ENCODE peak calls at places on chromosome 5, in eight cellular contexts. One of them, this sample, is unnamed.

GRCh38 chr5:118095100-118095499 is 893.2 kb downstream of the DTWD2 start:
- DNase-seq in IMR-90: no peak
- DNase-seq in astrocyte: peak; percentile 2
- DNase-seq in GM23248: no peak
- DNase-seq in H1: no peak
- DNase-seq in mammary epithelial cell: no peak
- DNase-seq in SK-N-SH: no peak
- DNase-seq in PC-3: no peak
- DNase-seq in this sample: no peak

GRCh38 chr5:10202089-10202753 is 47.5 kb downstream of the ATPSCKMT start:
- DNase-seq in PC-3: no peak
- DNase-seq in astrocyte: no peak
- DNase-seq in GM23248: no peak
- DNase-seq in SK-N-SH: no peak
- DNase-seq in mammary epithelial cell: no peak
- DNase-seq in IMR-90: no peak
- DNase-seq in H1: no peak
- DNase-seq in this sample: no peak

GRCh38 chr5:5179597-5179996 is 39.5 kb downstream of the ADAMTS16 start:
- DNase-seq in SK-N-SH: no peak
- DNase-seq in astrocyte: no peak
- DNase-seq in GM23248: no peak
- DNase-seq in IMR-90: no peak
- DNase-seq in mammary epithelial cell: no peak
- DNase-seq in H1: peak; percentile 86
- DNase-seq in PC-3: no peak
- DNase-seq in this sample: no peak

GRCh38 chr5:145752947-145753346 is 82.2 kb downstream of the PRELID2 start:
- DNase-seq in PC-3: no peak
- DNase-seq in H1: no peak
- DNase-seq in SK-N-SH: no peak
- DNase-seq in astrocyte: peak; percentile 55
- DNase-seq in GM23248: peak; percentile 60
- DNase-seq in IMR-90: peak; percentile 42
- DNase-seq in mammary epithelial cell: no peak
- DNase-seq in this sample: no peak

GRCh38 chr5:156147251-156147947 is 179.6 kb upstream of the SGCD start:
- DNase-seq in mammary epithelial cell: no peak
- DNase-seq in PC-3: no peak
- DNase-seq in SK-N-SH: no peak
- DNase-seq in H1: no peak
- DNase-seq in GM23248: peak; percentile 71
- DNase-seq in IMR-90: peak; percentile 87
- DNase-seq in astrocyte: peak; percentile 75
- DNase-seq in this sample: no peak

GRCh38 chr5:68962632-68963484 is 131.0 kb upstream of the SLC30A5 start:
- DNase-seq in H1: peak; percentile 29
- DNase-seq in GM23248: peak; percentile 79
- DNase-seq in PC-3: peak; percentile 77
- DNase-seq in SK-N-SH: peak; percentile 74
- DNase-seq in astrocyte: peak; percentile 21
- DNase-seq in mammary epithelial cell: peak; percentile 48
- DNase-seq in IMR-90: peak; percentile 52
- DNase-seq in this sample: no peak

GRCh38 chr5:57825026-57825683 is 342.5 kb upstream of the ACTBL2 start:
- DNase-seq in H1: no peak
- DNase-seq in mammary epithelial cell: peak; percentile 89
- DNase-seq in IMR-90: peak; percentile 88
- DNase-seq in GM23248: peak; percentile 77
- DNase-seq in astrocyte: peak; percentile 99
- DNase-seq in SK-N-SH: no peak
- DNase-seq in PC-3: peak; percentile 93
- DNase-seq in this sample: no peak

GRCh38 chr5:72151169-72151568 is 43.9 kb downstream of the MAP1B start:
- DNase-seq in astrocyte: no peak
- DNase-seq in H1: no peak
- DNase-seq in mammary epithelial cell: peak; percentile 19
- DNase-seq in GM23248: no peak
- DNase-seq in IMR-90: no peak
- DNase-seq in PC-3: no peak
- DNase-seq in SK-N-SH: no peak
- DNase-seq in this sample: no peak

GRCh38 chr5:72855821-72856220 is 39.4 kb downstream of the TNPO1 start:
- DNase-seq in H1: no peak
- DNase-seq in astrocyte: no peak
- DNase-seq in IMR-90: no peak
- DNase-seq in PC-3: no peak
- DNase-seq in GM23248: peak; percentile 39
- DNase-seq in mammary epithelial cell: no peak
- DNase-seq in SK-N-SH: no peak
- DNase-seq in this sample: no peak

GRCh38 chr5:83473344-83474169 is 2.0 kb downstream of the VCAN start:
- DNase-seq in PC-3: peak; percentile 91
- DNase-seq in mammary epithelial cell: peak; percentile 97
- DNase-seq in IMR-90: peak; percentile 98
- DNase-seq in SK-N-SH: peak; percentile 85
- DNase-seq in astrocyte: peak; percentile 97
- DNase-seq in GM23248: peak; percentile 97
- DNase-seq in H1: peak; percentile 100
- DNase-seq in this sample: peak; percentile 74

GRCh38 chr5:151155149-151155776 is 2.3 kb downstream of the ANXA6 start:
- DNase-seq in mammary epithelial cell: no peak
- DNase-seq in SK-N-SH: no peak
- DNase-seq in H1: no peak
- DNase-seq in PC-3: no peak
- DNase-seq in IMR-90: peak; percentile 27
- DNase-seq in GM23248: peak; percentile 43
- DNase-seq in astrocyte: no peak
- DNase-seq in this sample: no peak

GRCh38 chr5:109253262-109253661 is 156.5 kb downstream of the PJA2 start:
- DNase-seq in mammary epithelial cell: no peak
- DNase-seq in astrocyte: no peak
- DNase-seq in SK-N-SH: no peak
- DNase-seq in GM23248: no peak
- DNase-seq in H1: no peak
- DNase-seq in PC-3: no peak
- DNase-seq in IMR-90: no peak
- DNase-seq in this sample: no peak

GRCh38 chr5:130651440-130651839 is 513.6 kb downstream of the HINT1 start:
- DNase-seq in PC-3: no peak
- DNase-seq in astrocyte: no peak
- DNase-seq in GM23248: no peak
- DNase-seq in mammary epithelial cell: no peak
- DNase-seq in H1: peak; percentile 17
- DNase-seq in SK-N-SH: no peak
- DNase-seq in IMR-90: no peak
- DNase-seq in this sample: no peak

GRCh38 chr5:32254987-32255900 is 57.5 kb downstream of the MTMR12 start:
- DNase-seq in GM23248: peak; percentile 78
- DNase-seq in PC-3: no peak
- DNase-seq in H1: no peak
- DNase-seq in SK-N-SH: no peak
- DNase-seq in astrocyte: no peak
- DNase-seq in IMR-90: peak; percentile 29
- DNase-seq in mammary epithelial cell: no peak
- DNase-seq in this sample: no peak

GRCh38 chr5:71528206-71528605 is 58.9 kb upstream of the MCCC2 start:
- DNase-seq in astrocyte: no peak
- DNase-seq in mammary epithelial cell: no peak
- DNase-seq in IMR-90: peak; percentile 46
- DNase-seq in PC-3: peak; percentile 17
- DNase-seq in GM23248: peak; percentile 70
- DNase-seq in SK-N-SH: no peak
- DNase-seq in H1: no peak
- DNase-seq in this sample: no peak

GRCh38 chr5:29276371-29276770 is 1917.1 kb upstream of the CDH6 start:
- DNase-seq in PC-3: peak; percentile 17
- DNase-seq in astrocyte: no peak
- DNase-seq in H1: no peak
- DNase-seq in IMR-90: no peak
- DNase-seq in GM23248: no peak
- DNase-seq in SK-N-SH: no peak
- DNase-seq in mammary epithelial cell: no peak
- DNase-seq in this sample: no peak

GRCh38 chr5:80399553-80400239 is 8.2 kb upstream of the ZFYVE16 start:
- DNase-seq in SK-N-SH: peak; percentile 16
- DNase-seq in PC-3: peak; percentile 8
- DNase-seq in mammary epithelial cell: peak; percentile 92
- DNase-seq in IMR-90: peak; percentile 73
- DNase-seq in astrocyte: peak; percentile 31
- DNase-seq in H1: no peak
- DNase-seq in GM23248: peak; percentile 88
- DNase-seq in this sample: peak; percentile 78

GRCh38 chr5:129652353-129653138 is 95.3 kb upstream of the MINAR2 start:
- DNase-seq in H1: no peak
- DNase-seq in astrocyte: no peak
- DNase-seq in GM23248: no peak
- DNase-seq in mammary epithelial cell: peak; percentile 47
- DNase-seq in PC-3: peak; percentile 3
- DNase-seq in SK-N-SH: no peak
- DNase-seq in IMR-90: no peak
- DNase-seq in this sample: no peak

GRCh38 chr5:181215997-181216982 is 6.8 kb upstream of the TRIM41 start:
- DNase-seq in IMR-90: no peak
- DNase-seq in H1: no peak
- DNase-seq in SK-N-SH: no peak
- DNase-seq in astrocyte: no peak
- DNase-seq in mammary epithelial cell: peak; percentile 48
- DNase-seq in GM23248: no peak
- DNase-seq in PC-3: peak; percentile 65
- DNase-seq in this sample: peak; percentile 76

GRCh38 chr5:135827965-135828792 is 6.3 kb upstream of the SLC25A48 start:
- DNase-seq in H1: no peak
- DNase-seq in IMR-90: no peak
- DNase-seq in PC-3: no peak
- DNase-seq in GM23248: no peak
- DNase-seq in astrocyte: no peak
- DNase-seq in mammary epithelial cell: no peak
- DNase-seq in SK-N-SH: no peak
- DNase-seq in this sample: no peak

GRCh38 chr5:142151436-142152382 is 43.1 kb downstream of the NDFIP1 start:
- DNase-seq in IMR-90: peak; percentile 89
- DNase-seq in SK-N-SH: peak; percentile 61
- DNase-seq in mammary epithelial cell: peak; percentile 37
- DNase-seq in H1: no peak
- DNase-seq in PC-3: peak; percentile 64
- DNase-seq in astrocyte: peak; percentile 33
- DNase-seq in GM23248: peak; percentile 78
- DNase-seq in this sample: peak; percentile 86

GRCh38 chr5:177473461-177473991 is at the start of gene DBN1:
- DNase-seq in astrocyte: no peak
- DNase-seq in SK-N-SH: peak; percentile 98
- DNase-seq in IMR-90: no peak
- DNase-seq in PC-3: peak; percentile 61
- DNase-seq in GM23248: peak; percentile 87
- DNase-seq in mammary epithelial cell: no peak
- DNase-seq in H1: no peak
- DNase-seq in this sample: peak; percentile 83

GRCh38 chr5:68285075-68285827 is 69.7 kb downstream of the PIK3R1 start:
- DNase-seq in GM23248: no peak
- DNase-seq in astrocyte: no peak
- DNase-seq in IMR-90: no peak
- DNase-seq in H1: no peak
- DNase-seq in mammary epithelial cell: no peak
- DNase-seq in PC-3: no peak
- DNase-seq in SK-N-SH: no peak
- DNase-seq in this sample: no peak

GRCh38 chr5:154860765-154861164 is 2.3 kb downstream of the CNOT8 start:
- DNase-seq in astrocyte: no peak
- DNase-seq in GM23248: peak; percentile 18
- DNase-seq in SK-N-SH: no peak
- DNase-seq in H1: no peak
- DNase-seq in mammary epithelial cell: no peak
- DNase-seq in IMR-90: no peak
- DNase-seq in PC-3: no peak
- DNase-seq in this sample: no peak
- H3K9ac ChIP-seq in astrocyte: peak overlapping the region; percentile 91
- H3K9ac ChIP-seq in GM23248: peak overlapping the region; percentile 88
- H3K9ac ChIP-seq in SK-N-SH: peak overlapping the region; percentile 98
- H3K9ac ChIP-seq in H1: no peak overlapping the region
- H3K9ac ChIP-seq in mammary epithelial cell: no peak overlapping the region
- H3K9ac ChIP-seq in IMR-90: peak overlapping the region; percentile 68
- H3K9ac ChIP-seq in PC-3: no peak overlapping the region
- H3K9ac ChIP-seq in this sample: peak overlapping the region; percentile 79

DNA sequence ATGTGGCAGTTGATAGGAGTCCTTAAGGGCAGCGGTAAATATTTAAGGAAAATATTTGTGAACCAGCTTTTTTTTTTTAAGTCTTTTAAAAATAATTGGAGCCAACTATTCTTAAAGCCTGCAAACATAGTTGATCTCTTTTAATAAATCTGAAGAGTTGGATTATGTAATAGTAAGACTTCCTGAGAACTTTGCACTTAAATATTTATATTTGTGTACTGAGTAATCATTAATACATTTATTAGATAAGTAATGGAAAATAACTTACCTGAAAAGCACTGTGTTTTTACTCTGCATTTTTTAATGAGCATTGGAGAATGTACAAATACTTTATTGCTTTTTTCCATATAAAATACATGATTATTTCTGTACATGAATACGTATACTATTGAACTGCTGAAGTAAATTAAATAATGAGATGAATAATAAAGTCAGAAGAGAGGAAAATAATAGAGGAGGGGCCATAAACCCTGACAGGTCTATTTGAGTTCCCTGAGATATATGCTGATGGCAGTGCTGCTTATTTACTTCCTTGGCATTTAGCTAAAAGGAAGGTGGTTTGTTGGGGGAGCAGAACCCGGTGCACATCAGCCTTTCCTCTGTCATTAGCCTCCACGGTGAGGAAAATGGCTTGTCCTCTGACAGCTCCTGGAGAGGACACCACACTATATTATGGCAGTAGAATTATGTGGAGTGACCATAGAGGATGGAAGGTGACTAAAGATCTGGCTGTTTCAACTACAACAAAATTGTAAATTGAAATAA is 148.0 kb downstream of the ZSWIM6 start:
- DNase-seq in mammary epithelial cell: no peak
- DNase-seq in IMR-90: no peak
- DNase-seq in GM23248: no peak
- DNase-seq in SK-N-SH: no peak
- DNase-seq in astrocyte: no peak
- DNase-seq in PC-3: no peak
- DNase-seq in H1: no peak
- DNase-seq in this sample: no peak
- H3K4me2 ChIP-seq in mammary epithelial cell: no peak overlapping the region
- H3K4me2 ChIP-seq in IMR-90: no peak overlapping the region
- H3K4me2 ChIP-seq in GM23248: no peak overlapping the region
- H3K4me2 ChIP-seq in SK-N-SH: no peak overlapping the region
- H3K4me2 ChIP-seq in astrocyte: no peak overlapping the region
- H3K4me2 ChIP-seq in PC-3: no peak overlapping the region
- H3K4me2 ChIP-seq in H1: no peak overlapping the region
- H3K4me2 ChIP-seq in this sample: no peak overlapping the region

GRCh38 chr5:1133510-1134255 is 21.8 kb upstream of the SLC12A7 start:
- DNase-seq in mammary epithelial cell: no peak
- DNase-seq in PC-3: no peak
- DNase-seq in GM23248: peak; percentile 20
- DNase-seq in SK-N-SH: no peak
- DNase-seq in astrocyte: no peak
- DNase-seq in IMR-90: no peak
- DNase-seq in H1: no peak
- DNase-seq in this sample: peak; percentile 88
- H2AFZ ChIP-seq in mammary epithelial cell: no peak overlapping the region
- H2AFZ ChIP-seq in PC-3: no peak overlapping the region
- H2AFZ ChIP-seq in GM23248: no peak overlapping the region
- H2AFZ ChIP-seq in SK-N-SH: no peak overlapping the region
- H2AFZ ChIP-seq in astrocyte: no peak overlapping the region
- H2AFZ ChIP-seq in IMR-90: no peak overlapping the region
- H2AFZ ChIP-seq in H1: no peak overlapping the region
- H2AFZ ChIP-seq in this sample: no peak overlapping the region

GRCh38 chr5:107404595-107405366 is 266.0 kb downstream of the EFNA5 start:
- DNase-seq in GM23248: peak; percentile 22
- DNase-seq in SK-N-SH: no peak
- DNase-seq in astrocyte: no peak
- DNase-seq in PC-3: no peak
- DNase-seq in mammary epithelial cell: peak; percentile 41
- DNase-seq in IMR-90: no peak
- DNase-seq in H1: no peak
- DNase-seq in this sample: no peak
- H3K9ac ChIP-seq in GM23248: no peak overlapping the region
- H3K9ac ChIP-seq in SK-N-SH: no peak overlapping the region
- H3K9ac ChIP-seq in astrocyte: no peak overlapping the region
- H3K9ac ChIP-seq in PC-3: no peak overlapping the region
- H3K9ac ChIP-seq in mammary epithelial cell: no peak overlapping the region
- H3K9ac ChIP-seq in IMR-90: no peak overlapping the region
- H3K9ac ChIP-seq in H1: no peak overlapping the region
- H3K9ac ChIP-seq in this sample: no peak overlapping the region

This sample was measured in Karpas-422.